ENCODE peak calls at places on chromosome 5, in eight cellular contexts. B, F, X, K, C, N, P and S are unnamed samples.

GRCh38 chr5:150402901-150403342 is 9.8 kb downstream of the CD74 start:
- DNase-seq in K (no peak), P (no peak), X (no peak), F (no peak), N (no peak), C (no peak), B (no peak), S (no peak)

GRCh38 chr5:36573441-36573840 is 33.0 kb upstream of the SLC1A3 start:
- DNase-seq in B (no peak), C (no peak), F (no peak), K (no peak), N (peak), P (no peak), X (no peak), S (no peak)

GRCh38 chr5:141547921-141548320 is 59.0 kb downstream of the PCDHGC5 start:
- DNase-seq in N (no peak), C (no peak), K (no peak), F (no peak), B (no peak), P (no peak), X (no peak), S (no peak)

GRCh38 chr5:53071738-53072137 is 37.8 kb downstream of the MOCS2 start:
- DNase-seq in F (no peak), X (no peak), K (no peak), B (no peak), P (no peak), C (no peak), N (no peak), S (no peak)

GRCh38 chr5:110258460-110258859 is 468.0 kb downstream of the TMEM232 start:
- DNase-seq in C (no peak), P (no peak), N (peak), F (no peak), K (no peak), X (no peak), B (no peak), S (peak)

GRCh38 chr5:177130211-177131018 is 3.2 kb upstream of the NSD1 start:
- DNase-seq in K (no peak), P (no peak), N (no peak), B (no peak), F (no peak), X (no peak), C (no peak), S (peak)

GRCh38 chr5:149228610-149229297 is 42.9 kb upstream of the AFAP1L1 start:
- DNase-seq in F (peak), K (peak), X (no peak), B (no peak), P (no peak), C (no peak), N (peak), S (peak)

GRCh38 chr5:36552626-36553393 is 53.6 kb upstream of the SLC1A3 start:
- DNase-seq in F (no peak), K (no peak), N (no peak), B (no peak), P (no peak), C (no peak), X (no peak), S (peak)

GRCh38 chr5:77239126-77239741 is 28.8 kb downstream of the PDE8B start:
- DNase-seq in B (no peak), F (peak), N (peak), C (no peak), K (no peak), P (no peak), X (no peak), S (no peak)

GRCh38 chr5:150116667-150117395 is 30.5 kb upstream of the CSF1R start:
- DNase-seq in P (no peak), F (no peak), B (no peak), X (no peak), N (no peak), C (no peak), K (peak), S (peak)

GRCh38 chr5:132410451-132411381 is 41.2 kb downstream of the SLC22A5 start:
- DNase-seq in P (peak), N (peak), C (peak), K (peak), F (no peak), B (peak), X (peak), S (peak)

GRCh38 chr5:112002368-112002767 is 245.4 kb upstream of the NREP start:
- DNase-seq in C (no peak), K (no peak), F (no peak), B (no peak), P (no peak), N (no peak), X (no peak), S (no peak)

GRCh38 chr5:59042683-59043082 is 459.8 kb downstream of the RAB3C start:
- DNase-seq in X (no peak), P (no peak), B (no peak), K (no peak), F (no peak), C (no peak), N (no peak), S (no peak)

GRCh38 chr5:151784141-151784540 is 12.4 kb downstream of the G3BP1 start:
- DNase-seq in X (no peak), C (no peak), F (no peak), N (no peak), P (no peak), B (no peak), K (no peak), S (peak)

GRCh38 chr5:138752341-138752950 is 779 bp upstream of the CTNNA1 start:
- DNase-seq in P (no peak), C (no peak), N (peak), F (peak), X (no peak), B (no peak), K (peak), S (peak)

GRCh38 chr5:160484644-160485043 is 63.0 kb downstream of the PTTG1 start:
- DNase-seq in K (no peak), F (no peak), P (no peak), X (no peak), N (no peak), C (no peak), B (no peak), S (no peak)

GRCh38 chr5:124408738-124409453 is 337.5 kb downstream of the ZNF608 start:
- DNase-seq in C (no peak), N (peak), B (no peak), P (no peak), K (no peak), X (no peak), F (no peak), S (no peak)

GRCh38 chr5:108801776-108802175 is 54.1 kb downstream of the FER start:
- DNase-seq in X (no peak), F (peak), B (no peak), K (no peak), N (peak), C (no peak), P (no peak), S (peak)

GRCh38 chr5:101580591-101580990 is 677.5 kb upstream of the ST8SIA4 start:
- DNase-seq in K (no peak), B (no peak), F (no peak), N (no peak), C (no peak), X (no peak), P (no peak), S (no peak)

GRCh38 chr5:64615895-64616294 is 74.4 kb upstream of the SHISAL2B start:
- DNase-seq in P (no peak), K (no peak), F (no peak), X (no peak), C (no peak), B (no peak), N (peak), S (no peak)

GRCh38 chr5:115309751-115310370 is 13.4 kb upstream of the CCDC112 start:
- DNase-seq in C (peak), F (peak), K (no peak), P (no peak), X (no peak), B (no peak), N (peak), S (no peak)